ENCODE peak calls at places on chromosome 16, in ten cellular contexts. One of them, this sample, is unnamed.
A peak's percentile ranks its signal among the peaks of the same experiment; 100 is the strongest.

GRCh38 chr16:25413962-25414361 is 156.3 kb upstream of the ZKSCAN2 start:
- DNase-seq in spleen: no peak
- DNase-seq in transverse colon: no peak
- DNase-seq in body of pancreas: no peak
- DNase-seq in K562: no peak
- DNase-seq in stomach: no peak
- DNase-seq in ovary: no peak
- DNase-seq in uterus: no peak
- DNase-seq in A549: no peak
- DNase-seq in heart left ventricle: no peak
- DNase-seq in this sample: no peak

GRCh38 chr16:56741399-56741798 is 11.5 kb downstream of the NUP93 start:
- DNase-seq in body of pancreas: no peak
- DNase-seq in stomach: no peak
- DNase-seq in A549: no peak
- DNase-seq in ovary: no peak
- DNase-seq in transverse colon: no peak
- DNase-seq in K562: no peak
- DNase-seq in heart left ventricle: no peak
- DNase-seq in spleen: no peak
- DNase-seq in uterus: no peak
- DNase-seq in this sample: no peak

GRCh38 chr16:62853887-62854286 is 817.6 kb upstream of the CDH8 start:
- DNase-seq in body of pancreas: no peak
- DNase-seq in uterus: no peak
- DNase-seq in ovary: no peak
- DNase-seq in A549: no peak
- DNase-seq in K562: no peak
- DNase-seq in transverse colon: no peak
- DNase-seq in heart left ventricle: no peak
- DNase-seq in stomach: no peak
- DNase-seq in spleen: no peak
- DNase-seq in this sample: no peak

GRCh38 chr16:80614908-80615696 is 74.3 kb downstream of the DYNLRB2 start:
- DNase-seq in K562: no peak
- DNase-seq in stomach: no peak
- DNase-seq in transverse colon: no peak
- DNase-seq in heart left ventricle: no peak
- DNase-seq in body of pancreas: no peak
- DNase-seq in spleen: no peak
- DNase-seq in ovary: no peak
- DNase-seq in A549: peak; percentile 53
- DNase-seq in uterus: no peak
- DNase-seq in this sample: no peak

GRCh38 chr16:52705192-52705591 is 158.2 kb upstream of the TOX3 start:
- DNase-seq in body of pancreas: no peak
- DNase-seq in transverse colon: no peak
- DNase-seq in stomach: no peak
- DNase-seq in A549: no peak
- DNase-seq in K562: no peak
- DNase-seq in heart left ventricle: no peak
- DNase-seq in ovary: no peak
- DNase-seq in uterus: no peak
- DNase-seq in spleen: no peak
- DNase-seq in this sample: no peak

GRCh38 chr16:35306915-35307314 is 1847.5 kb downstream of the TP53TG3F start:
- DNase-seq in body of pancreas: no peak
- DNase-seq in stomach: no peak
- DNase-seq in heart left ventricle: no peak
- DNase-seq in uterus: no peak
- DNase-seq in transverse colon: no peak
- DNase-seq in spleen: no peak
- DNase-seq in A549: no peak
- DNase-seq in K562: no peak
- DNase-seq in ovary: no peak
- DNase-seq in this sample: no peak

GRCh38 chr16:56409195-56409594 is 16.1 kb downstream of the AMFR start:
- DNase-seq in A549: peak; percentile 20
- DNase-seq in transverse colon: no peak
- DNase-seq in ovary: no peak
- DNase-seq in heart left ventricle: no peak
- DNase-seq in body of pancreas: no peak
- DNase-seq in K562: no peak
- DNase-seq in stomach: no peak
- DNase-seq in spleen: no peak
- DNase-seq in uterus: no peak
- DNase-seq in this sample: no peak

GRCh38 chr16:75121949-75122568 is 5.5 kb upstream of the LDHD start:
- DNase-seq in body of pancreas: no peak
- DNase-seq in K562: peak; percentile 59
- DNase-seq in ovary: no peak
- DNase-seq in uterus: no peak
- DNase-seq in spleen: no peak
- DNase-seq in stomach: no peak
- DNase-seq in A549: no peak
- DNase-seq in heart left ventricle: no peak
- DNase-seq in transverse colon: no peak
- DNase-seq in this sample: no peak

GRCh38 chr16:23833960-23834685 is 1.7 kb upstream of the PRKCB start:
- DNase-seq in stomach: no peak
- DNase-seq in uterus: no peak
- DNase-seq in body of pancreas: no peak
- DNase-seq in A549: no peak
- DNase-seq in heart left ventricle: no peak
- DNase-seq in spleen: no peak
- DNase-seq in transverse colon: no peak
- DNase-seq in K562: no peak
- DNase-seq in ovary: no peak
- DNase-seq in this sample: no peak

GRCh38 chr16:5836979-5837670 is 739.5 kb upstream of the EEF2KMT start:
- DNase-seq in uterus: no peak
- DNase-seq in heart left ventricle: no peak
- DNase-seq in spleen: no peak
- DNase-seq in K562: no peak
- DNase-seq in A549: no peak
- DNase-seq in stomach: no peak
- DNase-seq in transverse colon: no peak
- DNase-seq in body of pancreas: no peak
- DNase-seq in ovary: no peak
- DNase-seq in this sample: no peak

GRCh38 chr16:66538910-66539309 is 11.0 kb downstream of the TK2 start:
- DNase-seq in A549: no peak
- DNase-seq in spleen: no peak
- DNase-seq in K562: no peak
- DNase-seq in heart left ventricle: no peak
- DNase-seq in body of pancreas: no peak
- DNase-seq in transverse colon: no peak
- DNase-seq in uterus: no peak
- DNase-seq in stomach: no peak
- DNase-seq in ovary: no peak
- DNase-seq in this sample: no peak

DNA sequence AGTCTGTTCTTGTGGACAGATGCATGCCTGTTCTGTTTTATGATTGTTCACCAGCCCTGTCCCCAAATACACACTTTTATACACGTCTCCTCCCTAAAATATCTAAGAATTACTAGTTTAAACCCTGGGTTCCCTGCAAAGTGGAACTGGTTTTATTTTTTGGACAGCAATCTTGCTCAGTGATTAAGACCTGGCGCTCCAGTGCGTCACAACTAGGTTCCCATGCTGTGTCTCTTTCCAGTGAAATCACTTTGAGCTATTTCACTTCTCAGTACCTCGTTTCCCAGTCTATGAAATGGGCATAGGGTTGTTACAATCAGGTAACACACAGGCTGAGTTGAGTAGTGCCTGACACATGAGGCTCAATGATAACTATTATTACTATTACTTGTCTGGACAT is 1.1 kb downstream of the CEP20 start:
- DNase-seq in ovary: no peak
- DNase-seq in body of pancreas: no peak
- DNase-seq in uterus: no peak
- DNase-seq in spleen: no peak
- DNase-seq in stomach: no peak
- DNase-seq in heart left ventricle: no peak
- DNase-seq in A549: no peak
- DNase-seq in K562: peak; percentile 40
- DNase-seq in transverse colon: no peak
- DNase-seq in this sample: no peak
- H3K4me3 ChIP-seq in ovary: no peak overlapping the region
- H3K4me3 ChIP-seq in body of pancreas: no peak overlapping the region
- H3K4me3 ChIP-seq in uterus: peak overlapping the region; percentile 97
- H3K4me3 ChIP-seq in spleen: peak overlapping the region; percentile 82
- H3K4me3 ChIP-seq in stomach: peak overlapping the region; percentile 65
- H3K4me3 ChIP-seq in heart left ventricle: peak overlapping the region; percentile 95
- H3K4me3 ChIP-seq in A549: peak overlapping the region; percentile 86
- H3K4me3 ChIP-seq in K562: peak overlapping the region; percentile 86
- H3K4me3 ChIP-seq in transverse colon: no peak overlapping the region
- H3K4me3 ChIP-seq in this sample: peak overlapping the region; percentile 89

GRCh38 chr16:57800213-57801097 is 1.8 kb downstream of the KIFC3 start:
- DNase-seq in spleen: no peak
- DNase-seq in body of pancreas: no peak
- DNase-seq in K562: peak; percentile 77
- DNase-seq in ovary: no peak
- DNase-seq in transverse colon: no peak
- DNase-seq in stomach: peak; percentile 26
- DNase-seq in uterus: no peak
- DNase-seq in A549: no peak
- DNase-seq in heart left ventricle: no peak
- DNase-seq in this sample: no peak
- H3K4me1 ChIP-seq in spleen: peaks cover 55% of the 10 kb centered on the region
- H3K4me1 ChIP-seq in body of pancreas: peaks cover 88% of the 10 kb centered on the region
- H3K4me1 ChIP-seq in K562: peaks cover 64% of the 10 kb centered on the region
- H3K4me1 ChIP-seq in ovary: peaks cover 11% of the 10 kb centered on the region
- H3K4me1 ChIP-seq in transverse colon: peaks cover 34% of the 10 kb centered on the region
- H3K4me1 ChIP-seq in stomach: peaks cover 72% of the 10 kb centered on the region
- H3K4me1 ChIP-seq in uterus: peaks cover 23% of the 10 kb centered on the region
- H3K4me1 ChIP-seq in A549: peaks cover 52% of the 10 kb centered on the region
- H3K4me1 ChIP-seq in heart left ventricle: peaks cover 90% of the 10 kb centered on the region
- H3K4me1 ChIP-seq in this sample: no peaks in the 10 kb centered on the region

DNA sequence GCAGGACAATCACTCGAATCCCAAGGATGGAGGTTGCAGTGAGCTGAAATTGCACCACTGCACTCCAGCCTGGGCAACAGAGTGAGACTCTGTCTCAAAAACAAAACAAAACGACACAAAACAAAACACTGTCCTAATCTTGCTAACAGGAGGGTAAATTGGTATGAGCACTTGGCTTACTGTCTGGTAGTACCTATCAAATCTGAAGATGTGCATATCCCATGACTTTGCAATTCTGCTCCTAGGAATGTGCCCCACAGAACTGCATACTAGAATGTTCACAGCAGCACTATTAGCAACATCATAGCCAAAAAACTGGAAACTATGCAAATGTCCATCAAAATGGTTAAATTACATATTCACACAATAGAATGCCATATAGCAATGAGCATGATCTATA is 15.7 kb downstream of the MTSS2 start:
- DNase-seq in transverse colon: no peak
- DNase-seq in stomach: no peak
- DNase-seq in heart left ventricle: no peak
- DNase-seq in body of pancreas: no peak
- DNase-seq in uterus: no peak
- DNase-seq in spleen: no peak
- DNase-seq in K562: no peak
- DNase-seq in ovary: no peak
- DNase-seq in A549: no peak
- DNase-seq in this sample: no peak
- TF ChIP-seq POLR2A in transverse colon: no peak
- TF ChIP-seq POLR2A in stomach: no peak
- TF ChIP-seq POLR2A in heart left ventricle: no peak
- TF ChIP-seq POLR2A in body of pancreas: no peak
- TF ChIP-seq POLR2A in uterus: no peak
- TF ChIP-seq POLR2A in spleen: no peak
- TF ChIP-seq POLR2A in K562: no peak
- TF ChIP-seq POLR2A in ovary: no peak
- TF ChIP-seq POLR2A in A549: no peak
- TF ChIP-seq POLR2A in this sample: no peak

DNA sequence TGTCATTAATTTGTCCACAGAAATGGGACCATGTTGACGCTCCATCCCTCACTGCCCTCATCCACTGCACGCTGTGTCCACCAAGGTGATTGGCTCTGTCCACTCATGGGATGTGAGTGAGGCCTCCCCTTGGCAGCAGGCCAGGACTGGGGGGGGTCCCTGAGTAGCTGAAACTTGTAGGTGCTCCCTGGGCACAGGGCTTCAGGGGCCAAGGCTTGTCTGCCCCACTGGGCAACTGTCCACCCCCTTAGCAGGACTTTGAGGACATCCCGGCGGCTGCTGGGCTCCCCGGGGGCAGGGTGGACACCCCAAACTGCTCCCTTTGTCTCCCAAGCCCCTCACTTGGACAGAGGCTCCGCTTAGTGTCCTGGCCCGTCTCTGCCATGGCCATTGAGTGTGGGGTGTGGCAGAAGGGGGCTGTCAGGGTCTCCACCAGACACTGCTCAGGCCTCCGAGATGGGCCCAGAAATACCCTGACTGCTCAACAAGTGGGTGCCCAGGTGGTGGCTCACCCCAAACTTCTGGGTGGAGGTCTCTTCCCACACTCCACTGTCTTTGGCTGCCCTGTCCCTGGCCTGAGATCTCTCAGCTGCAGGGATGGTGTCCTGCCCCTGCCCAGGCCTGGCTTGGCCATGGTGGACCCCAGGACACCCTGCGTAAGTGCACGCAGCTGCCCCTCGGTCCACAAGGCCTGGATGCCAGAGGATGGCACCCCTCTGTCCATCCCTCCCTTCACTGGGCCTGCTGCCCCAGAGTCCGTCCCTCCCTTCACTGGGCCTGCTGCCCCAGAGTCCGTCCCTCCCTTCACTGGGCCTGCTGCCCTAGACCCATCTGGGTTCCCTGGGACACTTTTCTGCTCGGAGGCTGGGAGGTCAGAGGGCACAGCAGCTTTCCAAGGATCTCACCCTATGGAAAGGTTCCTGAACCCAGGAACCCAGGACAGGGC is 2.9 kb upstream of the RAB40C start:
- DNase-seq in spleen: peak; percentile 75
- DNase-seq in uterus: no peak
- DNase-seq in A549: no peak
- DNase-seq in ovary: peak; percentile 69
- DNase-seq in stomach: no peak
- DNase-seq in K562: no peak
- DNase-seq in transverse colon: no peak
- DNase-seq in body of pancreas: peak; percentile 59
- DNase-seq in heart left ventricle: peak; percentile 79
- DNase-seq in this sample: no peak
- H3K4me3 ChIP-seq in spleen: no peak overlapping the region
- H3K4me3 ChIP-seq in uterus: no peak overlapping the region
- H3K4me3 ChIP-seq in A549: no peak overlapping the region
- H3K4me3 ChIP-seq in ovary: no peak overlapping the region
- H3K4me3 ChIP-seq in stomach: no peak overlapping the region
- H3K4me3 ChIP-seq in K562: no peak overlapping the region
- H3K4me3 ChIP-seq in transverse colon: no peak overlapping the region
- H3K4me3 ChIP-seq in body of pancreas: no peak overlapping the region
- H3K4me3 ChIP-seq in heart left ventricle: peak overlapping the region; percentile 87
- H3K4me3 ChIP-seq in this sample: no peak overlapping the region

GRCh38 chr16:85620403-85620802 is 7.3 kb downstream of the GSE1 start:
- DNase-seq in K562: peak; percentile 85
- DNase-seq in ovary: no peak
- DNase-seq in body of pancreas: no peak
- DNase-seq in A549: no peak
- DNase-seq in heart left ventricle: no peak
- DNase-seq in stomach: peak; percentile 64
- DNase-seq in spleen: no peak
- DNase-seq in transverse colon: no peak
- DNase-seq in uterus: no peak
- DNase-seq in this sample: no peak
- H3K4me1 ChIP-seq in K562: peaks cover 91% of the 10 kb centered on the region
- H3K4me1 ChIP-seq in ovary: peaks cover 3% of the 10 kb centered on the region
- H3K4me1 ChIP-seq in body of pancreas: peaks cover 100% of the 10 kb centered on the region
- H3K4me1 ChIP-seq in A549: peaks cover 27% of the 10 kb centered on the region
- H3K4me1 ChIP-seq in heart left ventricle: peaks cover 24% of the 10 kb centered on the region
- H3K4me1 ChIP-seq in stomach: peaks cover 97% of the 10 kb centered on the region
- H3K4me1 ChIP-seq in spleen: peaks cover 75% of the 10 kb centered on the region
- H3K4me1 ChIP-seq in transverse colon: peaks cover 33% of the 10 kb centered on the region
- H3K4me1 ChIP-seq in uterus: peaks cover 12% of the 10 kb centered on the region
- H3K4me1 ChIP-seq in this sample: peaks cover 29% of the 10 kb centered on the region